ENCODE peak calls at places on chromosome 16, in ten cellular contexts. D, F, C, P, E, U, Z, I, R and W are unnamed samples.

GRCh38 chr16:81551821-81552304 is 107.3 kb downstream of the CMIP start:
- DNase-seq in E (no peak), Z (peak; percentile 53), U (no peak), F (no peak), I (no peak), D (peak; percentile 36), C (no peak), R (no peak), P (peak; percentile 41), W (no peak)

GRCh38 chr16:17470002-17470870 is 524 bp downstream of the XYLT1 start:
- DNase-seq in I (peak; percentile 90), R (peak; percentile 71), D (no peak), F (no peak), Z (no peak), E (peak; percentile 41), P (no peak), U (no peak), C (no peak), W (no peak)

GRCh38 chr16:81515281-81515680 is 70.7 kb downstream of the CMIP start:
- DNase-seq in C (no peak), R (peak; percentile 35), I (peak; percentile 47), E (no peak), Z (no peak), F (no peak), D (no peak), P (no peak), U (no peak), W (no peak)

GRCh38 chr16:25045696-25046381 is 30.7 kb upstream of the ARHGAP17 start:
- DNase-seq in U (no peak), I (no peak), E (no peak), C (no peak), F (no peak), P (no peak), D (no peak), R (no peak), Z (no peak), W (no peak)

GRCh38 chr16:24977673-24978065 is 37.5 kb downstream of the ARHGAP17 start:
- DNase-seq in R (no peak), D (no peak), Z (no peak), E (no peak), U (no peak), C (no peak), P (no peak), F (no peak), I (no peak), W (no peak)

GRCh38 chr16:85291302-85292148 is 179.3 kb upstream of the CIBAR2 start:
- DNase-seq in F (no peak), U (no peak), E (no peak), C (peak; percentile 52), I (peak; percentile 91), Z (peak; percentile 57), P (peak; percentile 75), D (peak; percentile 60), R (no peak), W (no peak)

GRCh38 chr16:53465606-53466290 is 31.5 kb downstream of the RBL2 start:
- DNase-seq in E (no peak), Z (no peak), C (no peak), F (no peak), R (no peak), P (no peak), D (no peak), U (no peak), I (no peak), W (no peak)

GRCh38 chr16:78444-79145 is 570 bp downstream of the MPG start:
- DNase-seq in P (no peak), Z (peak; percentile 63), D (peak; percentile 43), R (peak; percentile 67), E (peak; percentile 49), I (peak; percentile 85), U (no peak), F (no peak), C (no peak), W (no peak)

GRCh38 chr16:75535211-75535843 is 581 bp downstream of the CHST5 start:
- DNase-seq in U (no peak), D (no peak), Z (no peak), R (no peak), E (no peak), C (no peak), F (no peak), I (no peak), P (no peak), W (no peak)

GRCh38 chr16:76335187-76335974 is 58.2 kb downstream of the CNTNAP4 start:
- DNase-seq in R (no peak), E (no peak), D (no peak), F (no peak), C (no peak), I (no peak), P (no peak), U (no peak), Z (no peak), W (no peak)

GRCh38 chr16:51151435-51151950 is 423 bp upstream of the SALL1 start:
- DNase-seq in Z (no peak), F (no peak), C (no peak), R (peak; percentile 65), I (no peak), P (no peak), E (peak; percentile 84), D (no peak), U (no peak), W (no peak)

GRCh38 chr16:17396762-17397498 is 73.8 kb downstream of the XYLT1 start:
- DNase-seq in F (no peak), C (no peak), D (no peak), Z (no peak), E (no peak), P (no peak), I (no peak), U (no peak), R (no peak), W (no peak)

GRCh38 chr16:78163772-78164391 is 64.4 kb downstream of the WWOX start:
- DNase-seq in P (no peak), I (no peak), D (no peak), C (no peak), F (no peak), Z (no peak), U (no peak), R (no peak), E (no peak), W (no peak)

DNA sequence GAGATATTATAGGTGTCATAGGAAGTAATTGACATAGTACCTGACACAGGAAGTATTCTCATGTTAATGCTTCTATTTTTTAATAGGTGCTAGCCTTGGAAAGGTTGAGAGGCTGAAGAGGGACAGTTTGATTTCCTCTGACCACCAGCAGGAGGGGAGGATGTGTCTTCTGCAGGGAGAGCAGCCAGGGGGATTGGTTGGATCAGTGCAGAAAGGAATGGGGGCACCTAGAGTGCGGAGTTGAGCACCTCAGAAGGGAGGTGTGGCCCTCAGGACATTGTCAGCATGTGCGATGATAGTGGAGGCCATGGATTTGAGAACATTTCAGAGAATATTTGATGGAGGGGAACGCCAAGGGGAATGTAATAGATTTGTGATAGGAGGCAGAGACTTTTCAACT is 23.4 kb downstream of the HAPSTR1 start:
- DNase-seq in U (no peak), D (no peak), E (no peak), I (no peak), F (no peak), C (no peak), P (no peak), R (no peak), Z (no peak), W (no peak)
- H3K4me1 ChIP-seq in U (peaks cover 5% of the 10 kb centered on the region), D (peaks cover 97% of the 10 kb centered on the region), E (peaks cover 14% of the 10 kb centered on the region), I (peaks cover 65% of the 10 kb centered on the region), F (peaks cover 70% of the 10 kb centered on the region), C (peaks cover 94% of the 10 kb centered on the region), P (peaks cover 86% of the 10 kb centered on the region), R (peaks cover 24% of the 10 kb centered on the region), Z (peaks cover 71% of the 10 kb centered on the region), W (peaks cover 5% of the 10 kb centered on the region)

GRCh38 chr16:30095166-30096078 is 591 bp downstream of the YPEL3 start:
- DNase-seq in E (no peak), C (no peak), F (no peak), P (peak; percentile 65), I (peak; percentile 87), D (no peak), Z (no peak), R (peak; percentile 72), U (no peak), W (no peak)

GRCh38 chr16:30092373-30093010 is 768 bp upstream of the TBX6 start:
- DNase-seq in P (peak; percentile 93), I (peak; percentile 96), F (peak; percentile 53), U (peak; percentile 67), E (peak; percentile 72), R (peak; percentile 81), D (peak; percentile 75), C (peak; percentile 56), Z (peak; percentile 85), W (peak; percentile 76)

GRCh38 chr16:30096105-30096861 is at the start of gene YPEL3:
- DNase-seq in U (no peak), P (peak; percentile 96), C (peak; percentile 89), Z (peak; percentile 94), D (peak; percentile 95), I (peak; percentile 98), F (peak; percentile 69), R (peak; percentile 97), E (peak; percentile 93), W (peak; percentile 96)

GRCh38 chr16:30096862-30097563 is 1.0 kb upstream of the YPEL3 start:
- DNase-seq in D (no peak), R (no peak), U (no peak), C (no peak), E (no peak), I (no peak), Z (no peak), F (no peak), P (no peak), W (no peak)

GRCh38 chr16:30094541-30095165 is 1.4 kb downstream of the YPEL3 start:
- DNase-seq in C (no peak), E (no peak), Z (no peak), I (peak; percentile 84), R (no peak), P (no peak), F (no peak), U (no peak), D (no peak), W (no peak)
- H3K27ac ChIP-seq in C (peak overlapping the region; percentile 95), E (peak overlapping the region; percentile 99), Z (peak overlapping the region; percentile 90), I (peak overlapping the region; percentile 91), R (peak overlapping the region; percentile 87), P (peak overlapping the region; percentile 94), F (no peak overlapping the region), U (no peak overlapping the region), D (peak overlapping the region; percentile 92), W (peak overlapping the region; percentile 88)

DNA sequence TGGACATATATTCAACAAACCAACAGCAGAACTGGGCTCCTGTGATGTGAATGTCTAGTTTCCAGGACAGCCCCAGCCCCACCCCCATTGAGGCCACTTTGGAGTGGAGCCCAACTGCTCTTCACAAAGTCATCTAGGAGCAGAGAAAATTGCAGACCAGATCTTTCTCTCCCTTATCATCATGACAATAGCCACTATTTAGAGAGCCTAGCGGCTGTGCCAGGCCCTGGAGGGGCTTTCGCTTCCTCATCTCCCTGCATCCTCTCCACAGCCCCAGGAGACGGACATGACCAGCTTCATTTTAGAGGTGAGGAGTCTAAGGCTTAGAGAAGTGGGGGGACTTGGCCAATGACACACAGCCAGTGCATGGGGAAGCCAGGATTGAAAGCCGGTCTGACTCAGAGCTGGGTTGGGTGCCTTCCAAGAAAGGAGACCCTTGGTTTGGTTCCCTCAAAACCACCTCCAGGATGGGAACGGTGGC is 1.4 kb downstream of the PRSS8 start:
- DNase-seq in I (no peak), R (no peak), D (no peak), F (peak; percentile 64), P (no peak), Z (no peak), U (no peak), C (no peak), E (no peak), W (no peak)
- H3K4me3 ChIP-seq in I (no peak overlapping the region), R (peak overlapping the region; percentile 87), D (no peak overlapping the region), F (peak overlapping the region; percentile 59), P (peak overlapping the region; percentile 54), Z (no peak overlapping the region), U (peak overlapping the region; percentile 65), C (peak overlapping the region; percentile 12), E (no peak overlapping the region), W (no peak overlapping the region)

GRCh38 chr16:89317101-89317671 is 99.7 kb downstream of the ZNF778 start:
- DNase-seq in E (no peak), D (no peak), Z (no peak), C (no peak), I (peak; percentile 68), U (no peak), P (peak; percentile 33), F (no peak), R (no peak), W (no peak)
- H3K4me1 ChIP-seq in E (peaks cover 6% of the 10 kb centered on the region), D (peaks cover 99% of the 10 kb centered on the region), Z (peaks cover 78% of the 10 kb centered on the region), C (peaks cover 92% of the 10 kb centered on the region), I (peaks cover 85% of the 10 kb centered on the region), U (peaks cover 14% of the 10 kb centered on the region), P (peaks cover 94% of the 10 kb centered on the region), F (peaks cover 87% of the 10 kb centered on the region), R (peaks cover 20% of the 10 kb centered on the region), W (peaks cover 20% of the 10 kb centered on the region)